ENCODE peak calls at places on chromosomes 6 and 20, in five cellular contexts. A is kidney glomerular epithelial cell; W is stimulated activated CD8-positive, alpha-beta memory T cell treated with anti-CD3 and anti-CD28 coated beads, Interleukin-15, amount 100 ng/mL, for 24 hours; N is head of caudate nucleus; B is NCI-H1436. D is an unnamed sample.

GRCh38 chr6:152267967-152268845 is 369.0 kb downstream of the SYNE1 start:
- DNase-seq in A (peak), W (no peak), N (no peak), B (peak), D (peak)

GRCh38 chr6:132751306-132751705 is 6.4 kb downstream of the VNN2 start:
- DNase-seq in A (no peak), W (no peak), N (no peak), B (no peak), D (no peak)

GRCh38 chr6:138987299-138987642 is 782 bp downstream of the REPS1 start:
- DNase-seq in A (no peak), W (no peak), N (peak), B (no peak), D (no peak)

GRCh38 chr6:158772172-158772571 is 47.0 kb downstream of the EZR start:
- DNase-seq in A (no peak), W (no peak), N (no peak), B (no peak), D (no peak)

GRCh38 chr6:84103029-84103428 is 69.5 kb downstream of the MRAP2 start:
- DNase-seq in A (no peak), W (no peak), N (no peak), B (no peak), D (no peak)

GRCh38 chr6:35677456-35677855 is 11.3 kb downstream of the FKBP5 start:
- DNase-seq in A (no peak), W (no peak), N (no peak), B (no peak), D (no peak)

GRCh38 chr20:58173930-58174707 is 54.3 kb downstream of the ANKRD60 start:
- DNase-seq in A (no peak), W (no peak), N (no peak), B (no peak), D (no peak)

GRCh38 chr20:33999025-33999629 is 5.4 kb downstream of the RALY start:
- DNase-seq in A (no peak), W (no peak), N (no peak), B (no peak), D (no peak)

GRCh38 chr20:58209652-58210397 is 18.6 kb downstream of the ANKRD60 start:
- DNase-seq in A (peak), W (peak), N (peak), B (peak), D (peak)

GRCh38 chr20:14069796-14070195 is 74.5 kb downstream of the MACROD2 start:
- DNase-seq in A (peak), W (no peak), N (no peak), B (no peak), D (no peak)

GRCh38 chr6:9248125-9248524 is 812.8 kb upstream of the SLC35B3 start:
- DNase-seq in A (no peak), W (no peak), N (no peak), B (no peak), D (no peak)

GRCh38 chr20:63957690-63958441 is 1.6 kb upstream of the UCKL1 start:
- DNase-seq in A (no peak), W (no peak), N (no peak), B (peak), D (no peak)

GRCh38 chr6:95417856-95418255 is 159.5 kb upstream of the MANEA start:
- DNase-seq in A (no peak), W (no peak), N (no peak), B (peak), D (no peak)

GRCh38 chr6:37103169-37104039 is 66.5 kb upstream of the PIM1 start:
- DNase-seq in A (peak), W (no peak), N (peak), B (peak), D (peak)

GRCh38 chr6:25316626-25317025 is 37.5 kb downstream of the CARMIL1 start:
- DNase-seq in A (no peak), W (no peak), N (no peak), B (no peak), D (no peak)

GRCh38 chr6:44500074-44500473 is 112.6 kb downstream of the CDC5L start:
- DNase-seq in A (no peak), W (no peak), N (no peak), B (no peak), D (no peak)

GRCh38 chr6:139676718-139677117 is 302.3 kb upstream of the CITED2 start:
- DNase-seq in A (no peak), W (no peak), N (no peak), B (no peak), D (no peak)

GRCh38 chr6:119603501-119603900 is 253.9 kb upstream of the MAN1A1 start:
- DNase-seq in A (no peak), W (no peak), N (no peak), B (no peak), D (no peak)